ENCODE peak calls at places on chromosomes 12 and 14, in five cellular contexts. H, T, I, D and M are unnamed samples.

GRCh38 chr14:49988080-49988990 is 95.5 kb downstream of the ARF6 start:
- DNase-seq in I (no peak), T (no peak), H (no peak), D (no peak), M (no peak)

GRCh38 chr12:124091835-124092234 is 118.8 kb downstream of the ZNF664 start:
- DNase-seq in D (no peak), I (no peak), H (no peak), T (no peak), M (no peak)

GRCh38 chr14:21003788-21004346 is 4.8 kb downstream of the SLC39A2 start:
- DNase-seq in D (no peak), H (no peak), I (no peak), T (peak), M (no peak)

GRCh38 chr14:25090716-25091454 is 40.9 kb upstream of the STXBP6 start:
- DNase-seq in H (no peak), T (no peak), D (peak), I (no peak), M (no peak)

GRCh38 chr12:66107451-66107915 is 23.1 kb downstream of the LLPH start:
- DNase-seq in I (peak), T (no peak), H (no peak), D (peak), M (peak)

GRCh38 chr12:80553316-80553715 is 109.3 kb downstream of the PTPRQ start:
- DNase-seq in I (no peak), D (peak), H (no peak), T (no peak), M (no peak)

GRCh38 chr12:63846249-63846967 is 1.9 kb downstream of the SRGAP1 start:
- DNase-seq in I (peak), D (no peak), T (no peak), H (no peak), M (no peak)

GRCh38 chr12:12901158-12901791 is 9.9 kb downstream of the GPRC5A start:
- DNase-seq in T (no peak), I (no peak), H (no peak), D (peak), M (no peak)

GRCh38 chr12:58812229-58812628 is 108.1 kb downstream of the LRIG3 start:
- DNase-seq in H (no peak), I (no peak), D (no peak), T (no peak), M (no peak)

GRCh38 chr12:91562476-91562875 is 379.9 kb upstream of the DCN start:
- DNase-seq in H (no peak), D (no peak), T (no peak), I (no peak), M (no peak)

GRCh38 chr12:6607751-6608591 is 792 bp upstream of the CHD4 start:
- DNase-seq in T (no peak), D (no peak), I (peak), H (no peak), M (peak)

GRCh38 chr14:92690171-92691011 is 58.0 kb downstream of the LGMN start:
- DNase-seq in H (no peak), D (no peak), T (no peak), I (peak), M (no peak)

GRCh38 chr12:42759622-42760273 is 170.2 kb upstream of the PRICKLE1 start:
- DNase-seq in I (no peak), D (peak), T (peak), H (no peak), M (no peak)

GRCh38 chr14:21498540-21499526 is 12.3 kb downstream of the METTL3 start:
- DNase-seq in H (no peak), T (no peak), D (no peak), I (peak), M (peak)

GRCh38 chr12:127306604-127307215 is 960.3 kb upstream of the TMEM132C start:
- DNase-seq in H (no peak), I (no peak), D (peak), T (no peak), M (no peak)

GRCh38 chr14:64253672-64254071 is 40.5 kb downstream of the ESR2 start:
- DNase-seq in T (no peak), I (no peak), D (no peak), H (no peak), M (no peak)

GRCh38 chr12:91413591-91413990 is 231.0 kb upstream of the DCN start:
- DNase-seq in T (no peak), I (no peak), D (peak), H (no peak), M (no peak)

GRCh38 chr12:55829967-55830600 is 697 bp upstream of the DNAJC14 start:
- DNase-seq in H (no peak), T (peak), I (no peak), D (no peak), M (no peak)

GRCh38 chr14:50060871-50061663 is 55.3 kb downstream of the VCPKMT start:
- DNase-seq in I (no peak), H (no peak), T (peak), D (peak), M (no peak)

GRCh38 chr12:75658826-75659823 is 147.7 kb upstream of the KRR1 start:
- DNase-seq in D (peak), I (peak), T (no peak), H (no peak), M (no peak)

GRCh38 chr14:21543426-21544350 is 17.5 kb upstream of the SALL2 start:
- DNase-seq in H (no peak), D (no peak), I (no peak), T (no peak), M (peak)

GRCh38 chr12:76268267-76268666 is 79.9 kb downstream of the BBS10 start:
- DNase-seq in I (no peak), T (no peak), H (no peak), D (no peak), M (no peak)

GRCh38 chr14:89640141-89640540 is 223.1 kb upstream of the FOXN3 start:
- DNase-seq in T (no peak), I (no peak), D (no peak), H (no peak), M (no peak)

GRCh38 chr14:60274448-60274847 is 25.4 kb downstream of the PPM1A start:
- DNase-seq in H (no peak), I (no peak), D (no peak), T (no peak), M (no peak)

GRCh38 chr12:66409195-66409871 is 107.0 kb downstream of the HELB start:
- DNase-seq in H (no peak), T (no peak), D (peak), I (peak), M (no peak)

GRCh38 chr14:75310295-75311059 is 31.8 kb downstream of the FOS start:
- DNase-seq in T (peak), I (peak), H (peak), D (no peak), M (no peak)

GRCh38 chr14:68734231-68734732 is 58.6 kb downstream of the ZFP36L1 start:
- DNase-seq in H (no peak), D (no peak), I (no peak), T (no peak), M (no peak)

GRCh38 chr12:88650715-88651114 is 70.4 kb upstream of the KITLG start:
- DNase-seq in H (no peak), D (peak), T (no peak), I (no peak), M (no peak)

GRCh38 chr12:6462234-6462995 is 8.1 kb downstream of the VAMP1 start:
- DNase-seq in I (no peak), H (no peak), D (no peak), T (no peak), M (no peak)

GRCh38 chr14:69711471-69712216 is 55.3 kb upstream of the SRSF5 start:
- DNase-seq in T (peak), D (no peak), I (no peak), H (no peak), M (no peak)

GRCh38 chr12:54220092-54220557 is 31.3 kb upstream of the SMUG1 start:
- DNase-seq in H (no peak), D (peak), I (peak), T (peak), M (no peak)

GRCh38 chr14:93967637-93968250 is 8.6 kb downstream of the ASB2 start:
- DNase-seq in H (no peak), D (no peak), I (no peak), T (no peak), M (no peak)

GRCh38 chr14:78933948-78934524 is 763.9 kb downstream of the NRXN3 start:
- DNase-seq in T (no peak), I (no peak), H (no peak), D (no peak), M (no peak)

GRCh38 chr12:4626543-4626942 is 22.3 kb downstream of the AKAP3 start:
- DNase-seq in T (no peak), I (no peak), H (no peak), D (no peak), M (no peak)

GRCh38 chr14:101687756-101688546 is 73.6 kb upstream of the PPP2R5C start:
- DNase-seq in H (no peak), T (no peak), I (no peak), D (no peak), M (no peak)

GRCh38 chr12:47801904-47802246 is 17.8 kb downstream of the HDAC7 start:
- DNase-seq in H (no peak), I (no peak), T (no peak), D (no peak), M (no peak)

GRCh38 chr12:6086316-6086715 is 38.2 kb downstream of the VWF start:
- DNase-seq in H (no peak), T (no peak), D (no peak), I (no peak), M (no peak)

GRCh38 chr12:130139541-130139940 is 22.7 kb upstream of the FZD10 start:
- DNase-seq in I (no peak), H (no peak), T (no peak), D (no peak), M (no peak)

GRCh38 chr14:66056268-66056907 is 429.8 kb upstream of the CCDC196 start:
- DNase-seq in T (no peak), I (no peak), H (no peak), D (no peak), M (no peak)